ENCODE peak calls at places on chromosomes 16 and 17, in seven cellular contexts. One of them, this sample, is unnamed.

GRCh38 chr16:85819711-85820110 is 20.2 kb downstream of the COX4I1 start:
- DNase-seq in NCI-H1694 treated with DMSO at 0.1 percent for 48 hours: no peak
- DNase-seq in activated CD8-positive, alpha-beta T cell treated with anti-CD3 and anti-CD28 coated beads for 36 hours: no peak
- DNase-seq in GM13977: no peak
- DNase-seq in lung: no peak
- DNase-seq in K562: no peak
- DNase-seq in HTR-8/SVneo: no peak
- DNase-seq in this sample: no peak

GRCh38 chr16:64952177-64952576 is 169.7 kb downstream of the CDH11 start:
- DNase-seq in lung: no peak
- DNase-seq in activated CD8-positive, alpha-beta T cell treated with anti-CD3 and anti-CD28 coated beads for 36 hours: no peak
- DNase-seq in NCI-H1694 treated with DMSO at 0.1 percent for 48 hours: no peak
- DNase-seq in GM13977: no peak
- DNase-seq in K562: no peak
- DNase-seq in HTR-8/SVneo: no peak
- DNase-seq in this sample: no peak

GRCh38 chr16:81265658-81266451 is 27.4 kb downstream of the BCO1 start:
- DNase-seq in activated CD8-positive, alpha-beta T cell treated with anti-CD3 and anti-CD28 coated beads for 36 hours: no peak
- DNase-seq in NCI-H1694 treated with DMSO at 0.1 percent for 48 hours: no peak
- DNase-seq in HTR-8/SVneo: no peak
- DNase-seq in GM13977: no peak
- DNase-seq in K562: no peak
- DNase-seq in lung: peak; percentile 66
- DNase-seq in this sample: no peak

GRCh38 chr17:5027921-5028320 is 7.3 kb downstream of the SLC52A1 start:
- DNase-seq in HTR-8/SVneo: no peak
- DNase-seq in GM13977: no peak
- DNase-seq in activated CD8-positive, alpha-beta T cell treated with anti-CD3 and anti-CD28 coated beads for 36 hours: no peak
- DNase-seq in NCI-H1694 treated with DMSO at 0.1 percent for 48 hours: no peak
- DNase-seq in lung: no peak
- DNase-seq in K562: no peak
- DNase-seq in this sample: no peak

GRCh38 chr17:41739661-41740352 is 5.4 kb upstream of the HAP1 start:
- DNase-seq in GM13977: no peak
- DNase-seq in lung: no peak
- DNase-seq in HTR-8/SVneo: peak; percentile 86
- DNase-seq in K562: no peak
- DNase-seq in activated CD8-positive, alpha-beta T cell treated with anti-CD3 and anti-CD28 coated beads for 36 hours: no peak
- DNase-seq in NCI-H1694 treated with DMSO at 0.1 percent for 48 hours: no peak
- DNase-seq in this sample: no peak

GRCh38 chr17:60524463-60525346 is 1.3 kb downstream of the APPBP2 start:
- DNase-seq in NCI-H1694 treated with DMSO at 0.1 percent for 48 hours: no peak
- DNase-seq in activated CD8-positive, alpha-beta T cell treated with anti-CD3 and anti-CD28 coated beads for 36 hours: no peak
- DNase-seq in K562: no peak
- DNase-seq in lung: no peak
- DNase-seq in GM13977: no peak
- DNase-seq in HTR-8/SVneo: no peak
- DNase-seq in this sample: no peak

GRCh38 chr16:87052506-87052905 is 264.7 kb downstream of the C16orf95 start:
- DNase-seq in GM13977: no peak
- DNase-seq in lung: no peak
- DNase-seq in HTR-8/SVneo: no peak
- DNase-seq in NCI-H1694 treated with DMSO at 0.1 percent for 48 hours: no peak
- DNase-seq in activated CD8-positive, alpha-beta T cell treated with anti-CD3 and anti-CD28 coated beads for 36 hours: no peak
- DNase-seq in K562: peak; percentile 29
- DNase-seq in this sample: no peak

GRCh38 chr17:67718325-67718941 is 697 bp downstream of the NOL11 start:
- DNase-seq in GM13977: peak; percentile 42
- DNase-seq in lung: no peak
- DNase-seq in NCI-H1694 treated with DMSO at 0.1 percent for 48 hours: peak; percentile 10
- DNase-seq in HTR-8/SVneo: peak; percentile 46
- DNase-seq in K562: peak; percentile 49
- DNase-seq in activated CD8-positive, alpha-beta T cell treated with anti-CD3 and anti-CD28 coated beads for 36 hours: peak; percentile 43
- DNase-seq in this sample: peak; percentile 40

GRCh38 chr17:72099919-72100318 is 20.9 kb upstream of the SOX9 start:
- DNase-seq in lung: no peak
- DNase-seq in GM13977: no peak
- DNase-seq in HTR-8/SVneo: no peak
- DNase-seq in activated CD8-positive, alpha-beta T cell treated with anti-CD3 and anti-CD28 coated beads for 36 hours: no peak
- DNase-seq in NCI-H1694 treated with DMSO at 0.1 percent for 48 hours: no peak
- DNase-seq in K562: no peak
- DNase-seq in this sample: no peak

GRCh38 chr17:83037084-83037950 is 42.1 kb upstream of the METRNL start:
- DNase-seq in activated CD8-positive, alpha-beta T cell treated with anti-CD3 and anti-CD28 coated beads for 36 hours: no peak
- DNase-seq in HTR-8/SVneo: no peak
- DNase-seq in K562: no peak
- DNase-seq in GM13977: no peak
- DNase-seq in lung: no peak
- DNase-seq in NCI-H1694 treated with DMSO at 0.1 percent for 48 hours: no peak
- DNase-seq in this sample: no peak

GRCh38 chr17:36120221-36120620 is 16.6 kb downstream of the CCL4 start:
- DNase-seq in GM13977: no peak
- DNase-seq in HTR-8/SVneo: no peak
- DNase-seq in K562: no peak
- DNase-seq in NCI-H1694 treated with DMSO at 0.1 percent for 48 hours: no peak
- DNase-seq in lung: no peak
- DNase-seq in activated CD8-positive, alpha-beta T cell treated with anti-CD3 and anti-CD28 coated beads for 36 hours: no peak
- DNase-seq in this sample: no peak

GRCh38 chr17:75487351-75488070 is 27.8 kb downstream of the CASKIN2 start:
- DNase-seq in activated CD8-positive, alpha-beta T cell treated with anti-CD3 and anti-CD28 coated beads for 36 hours: peak; percentile 73
- DNase-seq in NCI-H1694 treated with DMSO at 0.1 percent for 48 hours: no peak
- DNase-seq in GM13977: peak; percentile 79
- DNase-seq in K562: peak; percentile 52
- DNase-seq in HTR-8/SVneo: no peak
- DNase-seq in lung: no peak
- DNase-seq in this sample: no peak

GRCh38 chr17:2157081-2157480 is 102.2 kb downstream of the HIC1 start:
- DNase-seq in NCI-H1694 treated with DMSO at 0.1 percent for 48 hours: no peak
- DNase-seq in K562: no peak
- DNase-seq in lung: no peak
- DNase-seq in HTR-8/SVneo: no peak
- DNase-seq in GM13977: no peak
- DNase-seq in activated CD8-positive, alpha-beta T cell treated with anti-CD3 and anti-CD28 coated beads for 36 hours: no peak
- DNase-seq in this sample: no peak

GRCh38 chr16:1780677-1781072 is 1.7 kb downstream of the SPSB3 start:
- DNase-seq in activated CD8-positive, alpha-beta T cell treated with anti-CD3 and anti-CD28 coated beads for 36 hours: no peak
- DNase-seq in NCI-H1694 treated with DMSO at 0.1 percent for 48 hours: no peak
- DNase-seq in GM13977: no peak
- DNase-seq in lung: no peak
- DNase-seq in K562: no peak
- DNase-seq in HTR-8/SVneo: no peak
- DNase-seq in this sample: no peak

GRCh38 chr16:17899141-17899540 is 428.4 kb upstream of the XYLT1 start:
- DNase-seq in lung: no peak
- DNase-seq in NCI-H1694 treated with DMSO at 0.1 percent for 48 hours: no peak
- DNase-seq in activated CD8-positive, alpha-beta T cell treated with anti-CD3 and anti-CD28 coated beads for 36 hours: no peak
- DNase-seq in K562: no peak
- DNase-seq in HTR-8/SVneo: no peak
- DNase-seq in GM13977: no peak
- DNase-seq in this sample: no peak

GRCh38 chr16:23119570-23119969 is 29.7 kb downstream of the USP31 start:
- DNase-seq in GM13977: no peak
- DNase-seq in K562: no peak
- DNase-seq in activated CD8-positive, alpha-beta T cell treated with anti-CD3 and anti-CD28 coated beads for 36 hours: no peak
- DNase-seq in lung: no peak
- DNase-seq in NCI-H1694 treated with DMSO at 0.1 percent for 48 hours: no peak
- DNase-seq in HTR-8/SVneo: peak; percentile 22
- DNase-seq in this sample: peak; percentile 29

GRCh38 chr16:68447721-68448359 is 468 bp downstream of the SMPD3 start:
- DNase-seq in NCI-H1694 treated with DMSO at 0.1 percent for 48 hours: no peak
- DNase-seq in K562: no peak
- DNase-seq in GM13977: peak; percentile 22
- DNase-seq in lung: no peak
- DNase-seq in activated CD8-positive, alpha-beta T cell treated with anti-CD3 and anti-CD28 coated beads for 36 hours: peak; percentile 58
- DNase-seq in HTR-8/SVneo: no peak
- DNase-seq in this sample: no peak

GRCh38 chr16:55000595-55000994 is 69.9 kb downstream of the IRX5 start:
- DNase-seq in lung: no peak
- DNase-seq in HTR-8/SVneo: no peak
- DNase-seq in activated CD8-positive, alpha-beta T cell treated with anti-CD3 and anti-CD28 coated beads for 36 hours: no peak
- DNase-seq in K562: no peak
- DNase-seq in NCI-H1694 treated with DMSO at 0.1 percent for 48 hours: no peak
- DNase-seq in GM13977: no peak
- DNase-seq in this sample: no peak